ENCODE peak calls at places on chromosomes 16 and 17, in ten cellular contexts. J is K562, Y is kidney epithelial cell, M is transverse colon, Z is cardiac fibroblast, R is AG10803, L is lung, A is RWPE1, H is neural progenitor cell, P is GM23338. Q is an unnamed sample.

GRCh38 chr16:83951544-83951943 is 1.5 kb upstream of the OSGIN1 start:
- DNase-seq in Y (no peak), Z (no peak), J (no peak), L (no peak), A (no peak), M (no peak), H (no peak), R (no peak), P (no peak), Q (no peak)

GRCh38 chr17:61658183-61658582 is 67.2 kb upstream of the NACA2 start:
- DNase-seq in Y (no peak), L (no peak), J (no peak), P (no peak), R (no peak), Z (no peak), M (no peak), A (no peak), H (no peak), Q (no peak)

GRCh38 chr16:24077989-24078388 is 178.1 kb upstream of the CACNG3 start:
- DNase-seq in Y (no peak), P (no peak), H (no peak), A (no peak), L (no peak), R (no peak), M (no peak), J (no peak), Z (no peak), Q (no peak)

GRCh38 chr16:67406628-67407027 is 9.6 kb downstream of the ZDHHC1 start:
- DNase-seq in J (no peak), Z (peak), M (no peak), R (peak), Y (no peak), H (no peak), L (no peak), A (peak), P (no peak), Q (no peak)

GRCh38 chr16:82629441-82630027 is 2.8 kb downstream of the CDH13 start:
- DNase-seq in A (peak), Z (peak), Y (peak), J (no peak), H (peak), L (no peak), P (peak), M (no peak), R (peak), Q (no peak)

GRCh38 chr17:15261063-15261817 is 3.9 kb downstream of the PMP22 start:
- DNase-seq in L (no peak), Z (peak), J (peak), A (no peak), P (peak), Y (no peak), H (peak), R (peak), M (peak), Q (no peak)

GRCh38 chr16:23398987-23399805 is 53.8 kb downstream of the COG7 start:
- DNase-seq in A (no peak), P (peak), R (no peak), Y (no peak), Z (no peak), L (peak), M (no peak), H (peak), J (no peak), Q (no peak)

GRCh38 chr17:79949646-79950292 is 85.9 kb downstream of the TBC1D16 start:
- DNase-seq in L (no peak), Y (no peak), A (no peak), H (peak), R (no peak), J (no peak), P (peak), Z (no peak), M (no peak), Q (peak)

GRCh38 chr17:80221401-80221800 is 1.2 kb downstream of the SLC26A11 start:
- DNase-seq in A (no peak), Z (no peak), L (no peak), R (no peak), J (no peak), H (no peak), P (no peak), Y (no peak), M (no peak), Q (no peak)

GRCh38 chr17:57810740-57811632 is 38.9 kb downstream of the MRPS23 start:
- DNase-seq in Y (no peak), A (no peak), L (no peak), M (peak), H (no peak), R (peak), J (no peak), Z (peak), P (no peak), Q (no peak)

GRCh38 chr16:24989417-24989978 is 25.7 kb downstream of the ARHGAP17 start:
- DNase-seq in Z (no peak), J (no peak), R (peak), Y (no peak), H (no peak), P (no peak), L (no peak), A (no peak), M (no peak), Q (no peak)

GRCh38 chr17:35051183-35051578 is 12.3 kb downstream of the RFFL start:
- DNase-seq in R (no peak), H (no peak), M (peak), Z (peak), P (no peak), L (no peak), J (peak), A (no peak), Y (no peak), Q (no peak)

GRCh38 chr16:85157813-85158701 is 45.8 kb upstream of the CIBAR2 start:
- DNase-seq in A (no peak), M (no peak), Z (no peak), P (peak), H (peak), L (no peak), J (no peak), Y (no peak), R (peak), Q (no peak)

GRCh38 chr16:77430360-77430759 is 4.5 kb downstream of the ADAMTS18 start:
- DNase-seq in J (no peak), P (no peak), Z (no peak), R (no peak), Y (no peak), M (no peak), H (no peak), L (no peak), A (no peak), Q (no peak)
- TF ChIP-seq CTCF in J (no peak), P (no peak), Z (no peak), R (no peak), Y (no peak), M (no peak), H (no peak), L (no peak), A (no peak), Q (no peak)

DNA sequence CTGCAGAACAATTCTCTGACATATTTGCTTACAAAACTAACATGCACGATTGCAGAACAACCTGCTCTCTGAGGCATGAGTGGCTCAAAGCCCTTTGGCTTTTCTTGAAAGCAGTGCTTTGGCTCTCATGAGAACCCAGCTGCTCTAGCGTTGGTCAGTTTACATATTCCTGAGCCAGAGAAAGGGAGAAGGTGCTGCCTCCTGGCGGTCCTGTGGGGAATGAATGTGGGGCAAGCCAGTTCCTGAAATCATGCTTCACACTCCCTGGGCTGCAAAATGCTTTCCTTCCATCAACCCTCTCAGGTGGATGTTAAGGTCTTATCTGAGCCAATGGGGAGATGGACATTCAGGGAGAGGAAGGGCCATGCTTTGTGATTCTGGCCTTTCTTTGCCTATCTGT is 122.5 kb upstream of the NLRP1 start:
- DNase-seq in J (peak), M (peak), R (peak), H (peak), L (peak), A (peak), Y (no peak), Z (peak), P (peak), Q (peak)
- TF ChIP-seq CTCF in J (peak), M (peak), R (peak), H (peak), L (peak), A (peak), Y (peak), Z (peak), P (peak), Q (no peak)

GRCh38 chr16:3591436-3591803 is 14.2 kb upstream of the NLRC3 start:
- DNase-seq in J (no peak), R (no peak), M (no peak), P (no peak), L (no peak), A (no peak), Z (no peak), Y (no peak), H (no peak), Q (no peak)

GRCh38 chr16:3589001-3589400 is 11.8 kb upstream of the NLRC3 start:
- DNase-seq in H (no peak), A (no peak), P (no peak), R (no peak), J (no peak), Z (no peak), L (no peak), Y (no peak), M (no peak), Q (no peak)

GRCh38 chr16:3590736-3591435 is 13.7 kb upstream of the NLRC3 start:
- DNase-seq in A (peak), M (no peak), L (peak), P (no peak), R (no peak), Z (no peak), Y (no peak), J (no peak), H (no peak), Q (no peak)

GRCh38 chr16:3589441-3589921 is 12.3 kb upstream of the NLRC3 start:
- DNase-seq in P (no peak), H (no peak), L (no peak), Y (no peak), A (no peak), J (peak), M (no peak), Z (peak), R (no peak), Q (no peak)

GRCh38 chr16:3589991-3590701 is 12.9 kb upstream of the NLRC3 start:
- DNase-seq in M (no peak), P (no peak), R (no peak), A (no peak), H (no peak), L (no peak), Y (no peak), Z (no peak), J (no peak), Q (no peak)
- TF ChIP-seq CTCF in M (no peak), P (no peak), R (no peak), A (no peak), H (no peak), L (no peak), Y (no peak), Z (no peak), J (no peak), Q (no peak)

DNA sequence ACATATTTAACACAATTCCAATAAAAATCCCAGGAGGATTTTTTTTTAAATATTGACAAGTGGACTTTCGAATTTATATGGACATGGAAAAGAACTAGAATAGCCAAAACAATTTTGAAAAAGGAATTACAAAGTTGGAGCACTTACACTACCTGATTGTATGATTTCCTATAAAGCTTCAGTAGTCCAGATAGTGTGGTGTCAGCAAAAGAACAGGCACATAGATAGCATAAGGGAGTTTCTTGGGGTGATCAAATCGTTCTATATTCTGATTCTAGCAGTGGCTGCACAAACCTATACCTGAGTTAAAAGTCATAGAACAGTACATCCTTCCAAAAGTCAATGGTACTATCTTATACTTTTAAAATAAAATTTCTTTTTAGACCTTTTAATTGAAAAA is 66.4 kb upstream of the CES5A start:
- DNase-seq in A (no peak), Y (no peak), R (no peak), H (no peak), P (no peak), Z (no peak), M (no peak), L (no peak), J (no peak), Q (no peak)
- TF ChIP-seq CTCF in A (no peak), Y (no peak), R (no peak), H (no peak), P (no peak), Z (no peak), M (no peak), L (no peak), J (no peak), Q (no peak)

DNA sequence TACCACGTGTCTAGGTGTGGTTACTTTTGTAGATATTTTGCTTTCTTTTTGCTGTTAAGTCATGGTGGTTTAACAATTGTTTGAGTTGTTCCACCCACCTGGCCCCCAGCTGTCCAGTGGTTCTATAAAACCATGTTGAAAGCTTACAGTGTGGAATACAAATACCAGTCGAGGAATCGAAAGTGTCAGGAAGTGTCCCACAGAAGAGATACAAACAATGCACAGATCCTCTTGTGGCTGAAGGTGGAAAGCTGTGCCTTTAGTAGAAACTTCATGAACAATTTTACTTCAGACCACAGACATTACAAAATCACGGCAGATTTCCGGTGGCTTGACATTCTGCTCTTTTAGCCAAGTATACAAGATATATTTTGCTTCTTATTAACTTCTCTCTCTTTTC is 782.4 kb upstream of the SOX9 start:
- DNase-seq in P (no peak), J (no peak), R (peak), L (no peak), A (no peak), Y (no peak), H (no peak), M (no peak), Z (peak), Q (no peak)
- TF ChIP-seq CTCF in P (no peak), J (no peak), R (peak), L (no peak), A (no peak), Y (no peak), H (no peak), M (no peak), Z (no peak), Q (no peak)

DNA sequence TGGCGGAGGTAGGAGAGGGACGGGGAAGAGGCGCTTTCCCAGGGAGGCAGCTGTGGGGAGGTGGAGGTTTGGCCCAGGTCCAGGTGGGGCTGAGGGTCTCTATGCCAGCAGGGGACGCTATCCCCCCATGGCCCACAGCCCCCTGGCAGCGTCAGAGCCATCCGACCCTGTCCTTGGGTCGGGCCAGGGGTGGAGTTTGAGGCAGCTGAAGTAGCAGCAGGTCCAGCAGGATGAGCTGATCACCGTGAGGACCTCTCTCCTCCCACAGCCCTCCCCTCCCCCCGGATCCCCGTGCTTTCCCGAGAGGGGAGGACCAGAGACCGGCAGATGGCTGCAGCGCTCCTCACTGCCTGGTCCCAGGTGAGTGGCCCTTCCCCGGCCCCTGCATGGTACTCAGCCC is 3.2 kb downstream of the ZNF205 start:
- DNase-seq in J (peak), L (no peak), Z (no peak), H (no peak), M (no peak), A (no peak), P (peak), R (no peak), Y (no peak), Q (no peak)
- TF ChIP-seq CTCF in J (peak), L (no peak), Z (no peak), H (peak), M (no peak), A (no peak), P (peak), R (no peak), Y (no peak), Q (no peak)

GRCh38 chr17:82076018-82076784 is 10.6 kb upstream of the DUS1L start:
- DNase-seq in A (no peak), J (no peak), Y (no peak), H (no peak), R (no peak), Z (no peak), P (no peak), L (no peak), M (no peak), Q (no peak)

GRCh38 chr17:82076785-82077591 is 11.4 kb upstream of the DUS1L start:
- DNase-seq in Z (no peak), A (no peak), Y (no peak), R (no peak), H (peak), L (no peak), J (no peak), M (no peak), P (peak), Q (no peak)

GRCh38 chr17:82072827-82073226 is 7.2 kb upstream of the DUS1L start:
- DNase-seq in Y (no peak), H (no peak), A (no peak), R (no peak), M (peak), L (no peak), Z (no peak), P (no peak), J (no peak), Q (no peak)

GRCh38 chr17:82070611-82071010 is 5.0 kb upstream of the DUS1L start:
- DNase-seq in Y (no peak), R (no peak), Z (no peak), M (no peak), A (no peak), L (no peak), H (no peak), P (no peak), J (no peak), Q (no peak)

DNA sequence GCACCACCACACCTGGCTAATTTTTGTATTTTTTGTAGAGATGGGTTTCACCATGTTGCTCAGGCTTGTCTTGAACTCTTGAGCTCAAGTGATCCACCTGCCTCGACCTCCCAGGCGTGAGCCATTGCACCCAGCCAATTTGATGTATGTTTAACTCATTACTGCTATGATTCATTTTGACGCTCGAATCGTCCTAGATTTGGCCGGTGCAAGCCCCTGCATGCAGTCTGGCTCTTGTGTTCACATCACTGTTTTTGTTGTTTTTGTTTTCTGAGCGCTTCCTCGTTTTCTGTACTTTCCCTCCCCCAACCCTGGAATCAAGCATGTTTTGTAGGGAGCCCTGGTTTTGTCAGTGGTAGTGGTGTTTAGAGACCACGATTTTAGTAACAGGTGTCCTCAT is 7.8 kb upstream of the DUS1L start:
- DNase-seq in Y (no peak), Z (no peak), P (no peak), H (no peak), J (no peak), M (no peak), L (no peak), A (no peak), R (no peak), Q (no peak)
- TF ChIP-seq CTCF in Y (no peak), Z (no peak), P (no peak), H (no peak), J (no peak), M (no peak), L (no peak), A (no peak), R (no peak), Q (no peak)

DNA sequence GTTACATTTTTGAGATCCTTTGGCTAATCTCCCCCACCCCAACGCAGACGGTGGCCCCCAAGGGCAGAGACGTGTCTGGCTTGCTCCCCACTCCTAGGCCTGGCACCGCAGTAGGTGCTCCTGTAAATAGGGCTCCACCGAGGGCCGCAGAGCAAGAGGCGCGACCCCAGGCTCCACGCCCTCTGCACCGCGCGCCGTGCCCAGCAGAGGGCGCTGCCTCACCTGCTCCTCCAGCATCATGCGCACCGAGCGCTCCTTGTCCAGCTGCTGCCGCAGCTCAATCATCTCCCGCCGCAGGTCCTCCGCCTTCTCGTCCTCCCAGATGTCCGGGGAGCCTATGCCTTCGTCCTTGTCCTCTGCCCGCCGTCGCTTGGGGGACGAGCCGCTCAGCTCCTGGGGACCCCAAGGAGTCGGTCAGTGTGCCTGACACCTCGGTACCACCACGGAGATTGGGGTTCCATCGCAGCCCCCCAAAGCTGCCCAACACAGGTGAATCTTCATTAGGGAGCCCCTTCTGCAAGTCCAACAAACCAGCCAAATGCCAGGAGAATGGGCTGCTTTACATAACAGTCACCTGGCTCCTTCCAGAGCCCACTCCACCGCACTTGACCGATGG is 11.2 kb downstream of the TFAP4 start:
- DNase-seq in A (no peak), J (peak), L (no peak), H (peak), R (peak), M (peak), P (peak), Z (peak), Y (no peak), Q (no peak)
- TF ChIP-seq CTCF in A (peak), J (peak), L (no peak), H (peak), R (peak), M (peak), P (peak), Z (peak), Y (peak), Q (peak)

Q was measured in Peyer's patch.